ENCODE peak calls at places on chromosomes 1 and 21, in five cellular contexts. G, T, F, Q and I are unnamed samples.

GRCh38 chr21:28280611-28281010 is 712.1 kb downstream of the LTN1 start:
- DNase-seq in F (no peak), Q (no peak), G (no peak), T (no peak), I (no peak)

GRCh38 chr1:12387641-12388040 is 157.8 kb downstream of the VPS13D start:
- DNase-seq in F (no peak), Q (no peak), T (peak; percentile 40), G (no peak), I (no peak)

GRCh38 chr1:234598974-234599616 is 10.9 kb downstream of the IRF2BP2 start:
- DNase-seq in Q (no peak), G (no peak), T (peak; percentile 95), F (no peak), I (peak; percentile 16)

GRCh38 chr1:107649023-107649422 is 316.0 kb downstream of the VAV3 start:
- DNase-seq in T (peak; percentile 85), G (no peak), Q (no peak), F (no peak), I (peak; percentile 80)

GRCh38 chr1:30037251-30038118 is 685.9 kb downstream of the MATN1 start:
- DNase-seq in T (no peak), Q (no peak), F (no peak), G (peak; percentile 33), I (no peak)

GRCh38 chr1:214503553-214503952 is 47.8 kb downstream of the PTPN14 start:
- DNase-seq in G (no peak), Q (no peak), T (peak; percentile 61), F (no peak), I (no peak)

GRCh38 chr1:214584805-214585766 is 17.9 kb upstream of the CENPF start:
- DNase-seq in G (no peak), F (peak; percentile 23), T (peak; percentile 83), Q (peak; percentile 71), I (peak; percentile 78)

GRCh38 chr1:183585038-183585437 is 5.2 kb downstream of the NCF2 start:
- DNase-seq in F (no peak), T (no peak), Q (no peak), G (no peak), I (no peak)

GRCh38 chr1:181033799-181034391 is at the start of gene MR1:
- DNase-seq in Q (peak; percentile 87), F (peak; percentile 5), T (peak; percentile 95), G (no peak), I (peak; percentile 90)

GRCh38 chr1:220902916-220903315 is 23.7 kb downstream of the HLX start:
- DNase-seq in G (no peak), T (peak; percentile 21), Q (no peak), F (no peak), I (no peak)

GRCh38 chr1:59903136-59903754 is 23.3 kb downstream of the CYP2J2 start:
- DNase-seq in F (peak; percentile 12), T (peak; percentile 46), G (no peak), Q (peak; percentile 8), I (peak; percentile 39)

GRCh38 chr1:79128726-79129125 is 122.2 kb upstream of the ADGRL4 start:
- DNase-seq in T (peak; percentile 70), Q (peak; percentile 79), F (no peak), G (no peak), I (no peak)

GRCh38 chr1:28062806-28063205 is 25.6 kb downstream of the EYA3 start:
- DNase-seq in F (no peak), Q (peak; percentile 22), T (peak; percentile 45), G (no peak), I (no peak)

GRCh38 chr1:200379940-200380588 is 29.8 kb downstream of the ZNF281 start:
- DNase-seq in G (no peak), Q (no peak), F (no peak), T (no peak), I (no peak)